ENCODE peak calls at places on chromosomes 16 and 17, in four cellular contexts. One of them, this sample, is unnamed.

GRCh38 chr17:33838281-33838680 is 416.8 kb upstream of the CCL2 start:
- DNase-seq in omental fat pad: no peak
- DNase-seq in NCI-H1092: no peak
- DNase-seq in fibroblast of the aortic adventitia: no peak
- DNase-seq in this sample: no peak

GRCh38 chr17:45305532-45306087 is 11.2 kb downstream of the MAP3K14 start:
- DNase-seq in omental fat pad: no peak
- DNase-seq in fibroblast of the aortic adventitia: no peak
- DNase-seq in NCI-H1092: no peak
- DNase-seq in this sample: peak

GRCh38 chr17:6365187-6365943 is 69.6 kb downstream of the AIPL1 start:
- DNase-seq in omental fat pad: no peak
- DNase-seq in fibroblast of the aortic adventitia: peak
- DNase-seq in NCI-H1092: no peak
- DNase-seq in this sample: peak

GRCh38 chr17:81249233-81250040 is 10.3 kb downstream of the NDUFAF8 start:
- DNase-seq in NCI-H1092: no peak
- DNase-seq in omental fat pad: no peak
- DNase-seq in fibroblast of the aortic adventitia: no peak
- DNase-seq in this sample: no peak

GRCh38 chr17:41452276-41452675 is 11.5 kb upstream of the KRT38 start:
- DNase-seq in omental fat pad: no peak
- DNase-seq in NCI-H1092: no peak
- DNase-seq in fibroblast of the aortic adventitia: no peak
- DNase-seq in this sample: no peak

GRCh38 chr17:17987187-17987896 is 14.7 kb downstream of the DRC3 start:
- DNase-seq in fibroblast of the aortic adventitia: no peak
- DNase-seq in omental fat pad: no peak
- DNase-seq in NCI-H1092: no peak
- DNase-seq in this sample: no peak

GRCh38 chr16:90077757-90078593 is 844 bp upstream of the PRDM7 start:
- DNase-seq in fibroblast of the aortic adventitia: peak
- DNase-seq in NCI-H1092: peak
- DNase-seq in omental fat pad: no peak
- DNase-seq in this sample: peak

GRCh38 chr16:51845586-51845985 is 694.5 kb upstream of the SALL1 start:
- DNase-seq in fibroblast of the aortic adventitia: no peak
- DNase-seq in omental fat pad: no peak
- DNase-seq in NCI-H1092: no peak
- DNase-seq in this sample: no peak

GRCh38 chr17:42617956-42618431 is 8.5 kb downstream of the TUBG1 start:
- DNase-seq in fibroblast of the aortic adventitia: no peak
- DNase-seq in NCI-H1092: no peak
- DNase-seq in omental fat pad: no peak
- DNase-seq in this sample: no peak

GRCh38 chr16:7268182-7268581 is 64.5 kb upstream of the RBFOX1 start:
- DNase-seq in fibroblast of the aortic adventitia: no peak
- DNase-seq in omental fat pad: no peak
- DNase-seq in NCI-H1092: peak
- DNase-seq in this sample: no peak

GRCh38 chr17:62186841-62187240 is 121.8 kb upstream of the MED13 start:
- DNase-seq in omental fat pad: no peak
- DNase-seq in NCI-H1092: no peak
- DNase-seq in fibroblast of the aortic adventitia: no peak
- DNase-seq in this sample: no peak

GRCh38 chr16:48201515-48202201 is 42.4 kb upstream of the LONP2 start:
- DNase-seq in NCI-H1092: no peak
- DNase-seq in omental fat pad: no peak
- DNase-seq in fibroblast of the aortic adventitia: no peak
- DNase-seq in this sample: no peak

GRCh38 chr16:12600536-12601256 is 203.0 kb downstream of the CPPED1 start:
- DNase-seq in omental fat pad: no peak
- DNase-seq in fibroblast of the aortic adventitia: no peak
- DNase-seq in NCI-H1092: no peak
- DNase-seq in this sample: no peak

GRCh38 chr16:21274172-21274726 is 3.8 kb downstream of the CRYM start:
- DNase-seq in NCI-H1092: no peak
- DNase-seq in omental fat pad: no peak
- DNase-seq in fibroblast of the aortic adventitia: no peak
- DNase-seq in this sample: no peak

GRCh38 chr17:38685485-38685884 is 10.7 kb upstream of the EPOP start:
- DNase-seq in fibroblast of the aortic adventitia: no peak
- DNase-seq in omental fat pad: no peak
- DNase-seq in NCI-H1092: no peak
- DNase-seq in this sample: no peak

GRCh38 chr17:47310186-47310733 is 13.5 kb upstream of the EFCAB13 start:
- DNase-seq in NCI-H1092: no peak
- DNase-seq in fibroblast of the aortic adventitia: no peak
- DNase-seq in omental fat pad: no peak
- DNase-seq in this sample: no peak

GRCh38 chr16:69417537-69418199 is 6.8 kb upstream of the CYB5B start:
- DNase-seq in NCI-H1092: no peak
- DNase-seq in fibroblast of the aortic adventitia: peak
- DNase-seq in omental fat pad: no peak
- DNase-seq in this sample: peak

GRCh38 chr17:27452828-27453227 is 3.4 kb upstream of the KSR1 start:
- DNase-seq in fibroblast of the aortic adventitia: no peak
- DNase-seq in omental fat pad: no peak
- DNase-seq in NCI-H1092: no peak
- DNase-seq in this sample: no peak

GRCh38 chr17:43722269-43722619 is 36.3 kb downstream of the SOST start:
- DNase-seq in fibroblast of the aortic adventitia: no peak
- DNase-seq in NCI-H1092: no peak
- DNase-seq in omental fat pad: no peak
- DNase-seq in this sample: no peak

GRCh38 chr17:50209472-50210248 is 8.2 kb upstream of the COL1A1 start:
- DNase-seq in NCI-H1092: no peak
- DNase-seq in omental fat pad: no peak
- DNase-seq in fibroblast of the aortic adventitia: peak
- DNase-seq in this sample: peak

GRCh38 chr16:86080131-86080875 is 181.3 kb downstream of the IRF8 start:
- DNase-seq in fibroblast of the aortic adventitia: no peak
- DNase-seq in NCI-H1092: no peak
- DNase-seq in omental fat pad: no peak
- DNase-seq in this sample: no peak

This sample was measured in amniotic epithelial cell.